ENCODE peak calls at places on chromosomes 3 and 15, in nine cellular contexts. One of them, this sample, is unnamed.

GRCh38 chr15:77895742-77896141 is 181.8 kb downstream of the TBC1D2B start:
- DNase-seq in RKO: no peak
- DNase-seq in B cell: no peak
- DNase-seq in iPS DF 6.9: no peak
- DNase-seq in stimulated activated naive B cell treated with anti-CD40 and anti-IgM and Interleukin-4, amounts not matched to agents 10 μg/mL and 1 μg/mL and 100 μg/mL, for 72 hours: no peak
- DNase-seq in CD4-positive, CD25-positive, alpha-beta regulatory T cell: no peak
- DNase-seq in stimulated activated effector memory CD8-positive, alpha-beta T cell treated with anti-CD3 and anti-CD28 coated beads, Interleukin-12 subunit alpha, Interleukin-12 subunit beta, amount 100 ng/mL, for 72 hours: no peak
- DNase-seq in omental fat pad: no peak
- DNase-seq in IMR-90: no peak
- DNase-seq in this sample: no peak

GRCh38 chr15:98034731-98035130 is 74.2 kb downstream of the ARRDC4 start:
- DNase-seq in RKO: no peak
- DNase-seq in stimulated activated effector memory CD8-positive, alpha-beta T cell treated with anti-CD3 and anti-CD28 coated beads, Interleukin-12 subunit alpha, Interleukin-12 subunit beta, amount 100 ng/mL, for 72 hours: no peak
- DNase-seq in stimulated activated naive B cell treated with anti-CD40 and anti-IgM and Interleukin-4, amounts not matched to agents 10 μg/mL and 1 μg/mL and 100 μg/mL, for 72 hours: no peak
- DNase-seq in B cell: no peak
- DNase-seq in CD4-positive, CD25-positive, alpha-beta regulatory T cell: no peak
- DNase-seq in iPS DF 6.9: no peak
- DNase-seq in omental fat pad: no peak
- DNase-seq in IMR-90: no peak
- DNase-seq in this sample: no peak

GRCh38 chr15:60006203-60006782 is 2.2 kb downstream of the FOXB1 start:
- DNase-seq in B cell: peak
- DNase-seq in RKO: no peak
- DNase-seq in CD4-positive, CD25-positive, alpha-beta regulatory T cell: peak
- DNase-seq in iPS DF 6.9: no peak
- DNase-seq in stimulated activated naive B cell treated with anti-CD40 and anti-IgM and Interleukin-4, amounts not matched to agents 10 μg/mL and 1 μg/mL and 100 μg/mL, for 72 hours: no peak
- DNase-seq in omental fat pad: no peak
- DNase-seq in IMR-90: peak
- DNase-seq in stimulated activated effector memory CD8-positive, alpha-beta T cell treated with anti-CD3 and anti-CD28 coated beads, Interleukin-12 subunit alpha, Interleukin-12 subunit beta, amount 100 ng/mL, for 72 hours: peak
- DNase-seq in this sample: no peak

GRCh38 chr3:64238971-64239667 is 13.9 kb upstream of the PRICKLE2 start:
- DNase-seq in IMR-90: peak
- DNase-seq in omental fat pad: peak
- DNase-seq in stimulated activated effector memory CD8-positive, alpha-beta T cell treated with anti-CD3 and anti-CD28 coated beads, Interleukin-12 subunit alpha, Interleukin-12 subunit beta, amount 100 ng/mL, for 72 hours: no peak
- DNase-seq in RKO: peak
- DNase-seq in B cell: no peak
- DNase-seq in CD4-positive, CD25-positive, alpha-beta regulatory T cell: no peak
- DNase-seq in stimulated activated naive B cell treated with anti-CD40 and anti-IgM and Interleukin-4, amounts not matched to agents 10 μg/mL and 1 μg/mL and 100 μg/mL, for 72 hours: no peak
- DNase-seq in iPS DF 6.9: no peak
- DNase-seq in this sample: no peak

GRCh38 chr3:181614878-181615277 is 96.8 kb upstream of the SOX2 start:
- DNase-seq in IMR-90: no peak
- DNase-seq in iPS DF 6.9: no peak
- DNase-seq in stimulated activated effector memory CD8-positive, alpha-beta T cell treated with anti-CD3 and anti-CD28 coated beads, Interleukin-12 subunit alpha, Interleukin-12 subunit beta, amount 100 ng/mL, for 72 hours: no peak
- DNase-seq in omental fat pad: no peak
- DNase-seq in CD4-positive, CD25-positive, alpha-beta regulatory T cell: no peak
- DNase-seq in RKO: no peak
- DNase-seq in B cell: no peak
- DNase-seq in stimulated activated naive B cell treated with anti-CD40 and anti-IgM and Interleukin-4, amounts not matched to agents 10 μg/mL and 1 μg/mL and 100 μg/mL, for 72 hours: no peak
- DNase-seq in this sample: no peak

GRCh38 chr3:27557411-27557810 is 73.2 kb upstream of the SLC4A7 start:
- DNase-seq in IMR-90: no peak
- DNase-seq in omental fat pad: no peak
- DNase-seq in CD4-positive, CD25-positive, alpha-beta regulatory T cell: no peak
- DNase-seq in B cell: no peak
- DNase-seq in stimulated activated effector memory CD8-positive, alpha-beta T cell treated with anti-CD3 and anti-CD28 coated beads, Interleukin-12 subunit alpha, Interleukin-12 subunit beta, amount 100 ng/mL, for 72 hours: no peak
- DNase-seq in iPS DF 6.9: no peak
- DNase-seq in RKO: no peak
- DNase-seq in stimulated activated naive B cell treated with anti-CD40 and anti-IgM and Interleukin-4, amounts not matched to agents 10 μg/mL and 1 μg/mL and 100 μg/mL, for 72 hours: no peak
- DNase-seq in this sample: no peak

GRCh38 chr3:112074616-112075497 is 11.3 kb upstream of the C3orf52 start:
- DNase-seq in B cell: no peak
- DNase-seq in stimulated activated effector memory CD8-positive, alpha-beta T cell treated with anti-CD3 and anti-CD28 coated beads, Interleukin-12 subunit alpha, Interleukin-12 subunit beta, amount 100 ng/mL, for 72 hours: no peak
- DNase-seq in RKO: peak
- DNase-seq in iPS DF 6.9: no peak
- DNase-seq in omental fat pad: no peak
- DNase-seq in IMR-90: peak
- DNase-seq in CD4-positive, CD25-positive, alpha-beta regulatory T cell: no peak
- DNase-seq in stimulated activated naive B cell treated with anti-CD40 and anti-IgM and Interleukin-4, amounts not matched to agents 10 μg/mL and 1 μg/mL and 100 μg/mL, for 72 hours: no peak
- DNase-seq in this sample: no peak

GRCh38 chr15:64009798-64010241 is 36.5 kb downstream of the DAPK2 start:
- DNase-seq in RKO: peak
- DNase-seq in IMR-90: peak
- DNase-seq in omental fat pad: no peak
- DNase-seq in stimulated activated naive B cell treated with anti-CD40 and anti-IgM and Interleukin-4, amounts not matched to agents 10 μg/mL and 1 μg/mL and 100 μg/mL, for 72 hours: no peak
- DNase-seq in B cell: no peak
- DNase-seq in CD4-positive, CD25-positive, alpha-beta regulatory T cell: no peak
- DNase-seq in stimulated activated effector memory CD8-positive, alpha-beta T cell treated with anti-CD3 and anti-CD28 coated beads, Interleukin-12 subunit alpha, Interleukin-12 subunit beta, amount 100 ng/mL, for 72 hours: peak
- DNase-seq in iPS DF 6.9: no peak
- DNase-seq in this sample: no peak

GRCh38 chr3:61665121-61665520 is 103.8 kb downstream of the PTPRG start:
- DNase-seq in RKO: no peak
- DNase-seq in omental fat pad: no peak
- DNase-seq in IMR-90: no peak
- DNase-seq in stimulated activated naive B cell treated with anti-CD40 and anti-IgM and Interleukin-4, amounts not matched to agents 10 μg/mL and 1 μg/mL and 100 μg/mL, for 72 hours: no peak
- DNase-seq in B cell: no peak
- DNase-seq in stimulated activated effector memory CD8-positive, alpha-beta T cell treated with anti-CD3 and anti-CD28 coated beads, Interleukin-12 subunit alpha, Interleukin-12 subunit beta, amount 100 ng/mL, for 72 hours: no peak
- DNase-seq in iPS DF 6.9: no peak
- DNase-seq in CD4-positive, CD25-positive, alpha-beta regulatory T cell: no peak
- DNase-seq in this sample: no peak

GRCh38 chr15:67680645-67681044 is 138.1 kb downstream of the MAP2K5 start:
- DNase-seq in B cell: no peak
- DNase-seq in stimulated activated naive B cell treated with anti-CD40 and anti-IgM and Interleukin-4, amounts not matched to agents 10 μg/mL and 1 μg/mL and 100 μg/mL, for 72 hours: no peak
- DNase-seq in CD4-positive, CD25-positive, alpha-beta regulatory T cell: no peak
- DNase-seq in stimulated activated effector memory CD8-positive, alpha-beta T cell treated with anti-CD3 and anti-CD28 coated beads, Interleukin-12 subunit alpha, Interleukin-12 subunit beta, amount 100 ng/mL, for 72 hours: no peak
- DNase-seq in iPS DF 6.9: no peak
- DNase-seq in RKO: no peak
- DNase-seq in IMR-90: peak
- DNase-seq in omental fat pad: no peak
- DNase-seq in this sample: no peak

GRCh38 chr3:144259267-144259666 is 287.6 kb downstream of the DIPK2A start:
- DNase-seq in B cell: no peak
- DNase-seq in CD4-positive, CD25-positive, alpha-beta regulatory T cell: no peak
- DNase-seq in omental fat pad: no peak
- DNase-seq in RKO: no peak
- DNase-seq in stimulated activated naive B cell treated with anti-CD40 and anti-IgM and Interleukin-4, amounts not matched to agents 10 μg/mL and 1 μg/mL and 100 μg/mL, for 72 hours: no peak
- DNase-seq in IMR-90: no peak
- DNase-seq in stimulated activated effector memory CD8-positive, alpha-beta T cell treated with anti-CD3 and anti-CD28 coated beads, Interleukin-12 subunit alpha, Interleukin-12 subunit beta, amount 100 ng/mL, for 72 hours: no peak
- DNase-seq in iPS DF 6.9: no peak
- DNase-seq in this sample: no peak

GRCh38 chr3:13642597-13642996 is 93.7 kb downstream of the FBLN2 start:
- DNase-seq in B cell: no peak
- DNase-seq in iPS DF 6.9: no peak
- DNase-seq in stimulated activated naive B cell treated with anti-CD40 and anti-IgM and Interleukin-4, amounts not matched to agents 10 μg/mL and 1 μg/mL and 100 μg/mL, for 72 hours: no peak
- DNase-seq in RKO: no peak
- DNase-seq in CD4-positive, CD25-positive, alpha-beta regulatory T cell: no peak
- DNase-seq in stimulated activated effector memory CD8-positive, alpha-beta T cell treated with anti-CD3 and anti-CD28 coated beads, Interleukin-12 subunit alpha, Interleukin-12 subunit beta, amount 100 ng/mL, for 72 hours: no peak
- DNase-seq in IMR-90: peak
- DNase-seq in omental fat pad: no peak
- DNase-seq in this sample: no peak

GRCh38 chr3:151974067-151974466 is 100.6 kb downstream of the SUCNR1 start:
- DNase-seq in RKO: no peak
- DNase-seq in B cell: no peak
- DNase-seq in stimulated activated effector memory CD8-positive, alpha-beta T cell treated with anti-CD3 and anti-CD28 coated beads, Interleukin-12 subunit alpha, Interleukin-12 subunit beta, amount 100 ng/mL, for 72 hours: no peak
- DNase-seq in iPS DF 6.9: no peak
- DNase-seq in omental fat pad: no peak
- DNase-seq in CD4-positive, CD25-positive, alpha-beta regulatory T cell: no peak
- DNase-seq in IMR-90: peak
- DNase-seq in stimulated activated naive B cell treated with anti-CD40 and anti-IgM and Interleukin-4, amounts not matched to agents 10 μg/mL and 1 μg/mL and 100 μg/mL, for 72 hours: no peak
- DNase-seq in this sample: no peak

GRCh38 chr3:56810912-56811544 is 9.3 kb upstream of the ARHGEF3 start:
- DNase-seq in RKO: no peak
- DNase-seq in stimulated activated effector memory CD8-positive, alpha-beta T cell treated with anti-CD3 and anti-CD28 coated beads, Interleukin-12 subunit alpha, Interleukin-12 subunit beta, amount 100 ng/mL, for 72 hours: no peak
- DNase-seq in IMR-90: no peak
- DNase-seq in CD4-positive, CD25-positive, alpha-beta regulatory T cell: no peak
- DNase-seq in omental fat pad: no peak
- DNase-seq in iPS DF 6.9: no peak
- DNase-seq in stimulated activated naive B cell treated with anti-CD40 and anti-IgM and Interleukin-4, amounts not matched to agents 10 μg/mL and 1 μg/mL and 100 μg/mL, for 72 hours: no peak
- DNase-seq in B cell: no peak
- DNase-seq in this sample: no peak

GRCh38 chr3:197478746-197479668 is 76.8 kb downstream of the BDH1 start:
- DNase-seq in B cell: no peak
- DNase-seq in CD4-positive, CD25-positive, alpha-beta regulatory T cell: no peak
- DNase-seq in stimulated activated naive B cell treated with anti-CD40 and anti-IgM and Interleukin-4, amounts not matched to agents 10 μg/mL and 1 μg/mL and 100 μg/mL, for 72 hours: no peak
- DNase-seq in omental fat pad: no peak
- DNase-seq in IMR-90: no peak
- DNase-seq in stimulated activated effector memory CD8-positive, alpha-beta T cell treated with anti-CD3 and anti-CD28 coated beads, Interleukin-12 subunit alpha, Interleukin-12 subunit beta, amount 100 ng/mL, for 72 hours: no peak
- DNase-seq in iPS DF 6.9: no peak
- DNase-seq in RKO: no peak
- DNase-seq in this sample: no peak

GRCh38 chr3:173465112-173465511 is 67.6 kb downstream of the NLGN1 start:
- DNase-seq in RKO: peak
- DNase-seq in CD4-positive, CD25-positive, alpha-beta regulatory T cell: no peak
- DNase-seq in omental fat pad: no peak
- DNase-seq in iPS DF 6.9: no peak
- DNase-seq in stimulated activated effector memory CD8-positive, alpha-beta T cell treated with anti-CD3 and anti-CD28 coated beads, Interleukin-12 subunit alpha, Interleukin-12 subunit beta, amount 100 ng/mL, for 72 hours: no peak
- DNase-seq in stimulated activated naive B cell treated with anti-CD40 and anti-IgM and Interleukin-4, amounts not matched to agents 10 μg/mL and 1 μg/mL and 100 μg/mL, for 72 hours: no peak
- DNase-seq in IMR-90: peak
- DNase-seq in B cell: no peak
- DNase-seq in this sample: no peak

GRCh38 chr15:92848852-92849598 is 51.1 kb upstream of the CHD2 start:
- DNase-seq in B cell: peak
- DNase-seq in stimulated activated naive B cell treated with anti-CD40 and anti-IgM and Interleukin-4, amounts not matched to agents 10 μg/mL and 1 μg/mL and 100 μg/mL, for 72 hours: no peak
- DNase-seq in iPS DF 6.9: no peak
- DNase-seq in IMR-90: peak
- DNase-seq in CD4-positive, CD25-positive, alpha-beta regulatory T cell: no peak
- DNase-seq in stimulated activated effector memory CD8-positive, alpha-beta T cell treated with anti-CD3 and anti-CD28 coated beads, Interleukin-12 subunit alpha, Interleukin-12 subunit beta, amount 100 ng/mL, for 72 hours: no peak
- DNase-seq in RKO: no peak
- DNase-seq in omental fat pad: no peak
- DNase-seq in this sample: peak